ENCODE peak calls at places on chromosome 4, in four cellular contexts. C, L, G and V are unnamed samples. For H3K36me3, the result is how much of the 10 kb centered on the place peaks cover.

GRCh38 chr4:11914406-11914805 is 485.7 kb upstream of the HS3ST1 start:
- DNase-seq in C (no peak), L (no peak), G (no peak), V (no peak)

GRCh38 chr4:100372432-100372831 is 145.4 kb downstream of the EMCN start:
- DNase-seq in C (no peak), L (no peak), G (no peak), V (no peak)

GRCh38 chr4:123997116-123997515 is 600.5 kb downstream of the SPRY1 start:
- DNase-seq in C (no peak), L (no peak), G (no peak), V (no peak)

GRCh38 chr4:40289366-40290188 is 45.6 kb upstream of the CHRNA9 start:
- DNase-seq in C (no peak), L (no peak), G (no peak), V (no peak)

GRCh38 chr4:67704843-67705242 is 3.9 kb upstream of the UBA6 start:
- DNase-seq in C (no peak), L (no peak), G (no peak), V (no peak)

GRCh38 chr4:5998333-5998936 is 19.8 kb downstream of the C4orf50 start:
- DNase-seq in C (peak), L (peak), G (peak), V (peak)

GRCh38 chr4:127400736-127401346 is 231.9 kb upstream of the INTU start:
- DNase-seq in C (peak), L (no peak), G (no peak), V (no peak)

GRCh38 chr4:55358668-55359067 is 12.6 kb downstream of the SRD5A3 start:
- DNase-seq in C (no peak), L (no peak), G (no peak), V (no peak)

GRCh38 chr4:74738756-74739155 is 55.6 kb downstream of the BTC start:
- DNase-seq in C (no peak), L (no peak), G (no peak), V (no peak)

GRCh38 chr4:13777341-13777740 is 149.8 kb upstream of the BOD1L1 start:
- DNase-seq in C (no peak), L (no peak), G (no peak), V (no peak)

GRCh38 chr4:108619372-108620100 is 840 bp upstream of the RPL34 start:
- DNase-seq in C (no peak), L (peak), G (no peak), V (no peak)

GRCh38 chr4:37763831-37764230 is 62.7 kb upstream of the PGM2 start:
- DNase-seq in C (no peak), L (no peak), G (no peak), V (no peak)

GRCh38 chr4:38782452-38783108 is at the start of gene TLR10:
- DNase-seq in C (no peak), L (no peak), G (no peak), V (no peak)

GRCh38 chr4:159487284-159487747 is 384.4 kb downstream of the RAPGEF2 start:
- DNase-seq in C (no peak), L (no peak), G (no peak), V (no peak)

GRCh38 chr4:1331591-1332353 is 15.2 kb upstream of the UVSSA start:
- DNase-seq in C (no peak), L (no peak), G (no peak), V (no peak)

GRCh38 chr4:1330761-1331590 is 16.0 kb upstream of the UVSSA start:
- DNase-seq in C (no peak), L (peak), G (peak), V (no peak)

GRCh38 chr4:1334579-1334895 is 12.5 kb upstream of the UVSSA start:
- DNase-seq in C (no peak), L (no peak), G (no peak), V (no peak)

GRCh38 chr4:1332686-1333085 is 14.3 kb upstream of the UVSSA start:
- DNase-seq in C (peak), L (no peak), G (no peak), V (no peak)

DNA sequence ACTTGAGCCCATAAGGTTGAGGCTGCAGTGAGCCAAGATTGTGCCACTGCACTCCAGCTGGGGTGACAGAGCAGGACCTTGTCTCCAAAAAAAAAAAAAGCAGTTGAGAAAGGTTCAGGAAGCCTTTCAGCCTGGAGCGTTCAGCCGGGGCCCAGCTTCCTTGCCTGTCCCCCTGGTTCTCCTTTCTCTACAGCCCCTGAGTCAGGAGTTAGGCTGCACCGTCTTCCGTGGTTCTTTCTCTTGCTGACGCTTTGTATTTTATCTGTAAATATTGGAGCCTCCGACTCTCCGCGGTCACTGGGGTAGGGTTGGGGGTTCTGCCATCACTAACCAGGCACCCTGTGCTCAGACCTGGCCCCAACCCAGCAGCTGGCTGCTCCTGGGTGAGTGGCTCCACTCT is 13.8 kb upstream of the UVSSA start:
- DNase-seq in C (peak), L (no peak), G (no peak), V (no peak)
- H3K36me3 ChIP-seq in C (under half), L (under half), G (under half), V (under half)

GRCh38 chr4:128850252-128850651 is 40.8 kb downstream of the JADE1 start:
- DNase-seq in C (no peak), L (no peak), G (no peak), V (no peak)

GRCh38 chr4:128855656-128856055 is 46.2 kb downstream of the JADE1 start:
- DNase-seq in C (no peak), L (no peak), G (no peak), V (no peak)

GRCh38 chr4:128856246-128856645 is 46.7 kb downstream of the JADE1 start:
- DNase-seq in C (no peak), L (no peak), G (no peak), V (no peak)

GRCh38 chr4:128854433-128854832 is 44.9 kb downstream of the JADE1 start:
- DNase-seq in C (no peak), L (no peak), G (no peak), V (no peak)

GRCh38 chr4:128853741-128854140 is 44.2 kb downstream of the JADE1 start:
- DNase-seq in C (no peak), L (no peak), G (no peak), V (no peak)
- H3K36me3 ChIP-seq in C (half or more), L (half or more), G (half or more), V (half or more)

DNA sequence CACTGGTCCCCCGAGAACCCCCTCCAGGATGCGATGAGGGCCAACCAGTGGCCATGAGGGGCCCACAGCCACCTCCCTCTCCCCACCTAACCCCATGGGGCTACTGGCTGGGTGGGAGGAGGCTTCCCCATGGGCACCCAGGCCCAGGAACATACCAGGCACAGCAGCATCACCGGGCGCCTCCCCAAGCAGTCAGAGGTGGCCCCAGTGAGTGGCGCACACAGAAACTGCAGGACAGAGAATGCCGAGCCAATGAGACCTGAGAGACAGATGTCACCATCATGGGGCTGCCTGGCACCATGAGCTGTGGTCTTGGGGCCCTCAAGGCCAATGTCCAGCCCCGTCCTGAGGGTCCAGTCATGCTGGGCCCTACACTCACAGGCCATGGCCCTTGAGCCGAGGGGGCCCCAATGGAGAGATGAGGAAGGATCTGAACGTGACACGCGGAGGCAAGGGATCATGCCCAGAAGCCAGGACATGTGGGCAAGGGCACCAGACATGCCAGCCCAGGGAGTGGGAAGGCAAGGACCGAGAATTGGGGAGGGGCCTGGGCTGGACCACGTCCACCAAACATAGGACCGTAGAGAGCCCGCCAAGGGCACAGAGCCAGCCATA is 30.1 kb downstream of the NOP14 start:
- DNase-seq in C (peak), L (no peak), G (no peak), V (peak)
- H3K36me3 ChIP-seq in C (under half), L (under half), G (under half), V (under half)

GRCh38 chr4:48538358-48538757 is 48.3 kb downstream of the ZAR1 start:
- DNase-seq in C (no peak), L (no peak), G (no peak), V (no peak)
- H3K36me3 ChIP-seq in C (half or more), L (under half), G (under half), V (half or more)